ENCODE peak calls at places on chromosomes 2 and 18, in seven cellular contexts. G, I, X, M, F, Q and N are unnamed samples.

GRCh38 chr18:3321133-3321812 is 59.3 kb downstream of the MYL12B start:
- DNase-seq in G (peak), Q (peak), X (no peak), F (peak), M (peak), I (no peak), N (peak)

GRCh38 chr2:20040489-20041172 is 10.8 kb downstream of the LAPTM4A start:
- DNase-seq in X (no peak), F (peak), Q (no peak), M (no peak), G (no peak), I (no peak), N (peak)

GRCh38 chr18:61991201-61991600 is 98.4 kb upstream of the RNF152 start:
- DNase-seq in Q (no peak), F (peak), M (no peak), X (no peak), G (peak), I (no peak), N (peak)

GRCh38 chr2:85933753-85934594 is 45.2 kb upstream of the ST3GAL5 start:
- DNase-seq in M (peak), X (peak), G (peak), Q (peak), F (peak), I (no peak), N (peak)

GRCh38 chr2:37829202-37829601 is 95.9 kb upstream of the RMDN2 start:
- DNase-seq in Q (peak), G (peak), F (peak), M (no peak), X (no peak), I (no peak), N (peak)

GRCh38 chr2:38465789-38466127 is 88.7 kb upstream of the ATL2 start:
- DNase-seq in M (peak), G (no peak), Q (peak), F (peak), I (no peak), X (no peak), N (peak)

GRCh38 chr2:95387358-95387757 is 15.2 kb upstream of the FAHD2A start:
- DNase-seq in I (no peak), Q (no peak), X (no peak), G (no peak), F (no peak), M (no peak), N (no peak)

GRCh38 chr2:36438454-36438977 is 82.9 kb downstream of the CRIM1 start:
- DNase-seq in Q (peak), X (no peak), F (peak), I (no peak), M (no peak), G (peak), N (peak)

GRCh38 chr18:9001209-9001608 is 101.3 kb upstream of the NDUFV2 start:
- DNase-seq in X (no peak), G (no peak), M (no peak), F (no peak), Q (no peak), I (no peak), N (no peak)

GRCh38 chr2:117137371-117137770 is 677.1 kb upstream of the DDX18 start:
- DNase-seq in I (no peak), G (no peak), F (no peak), M (no peak), Q (no peak), X (no peak), N (no peak)

GRCh38 chr2:25274868-25275574 is 66.7 kb downstream of the DNMT3A start:
- DNase-seq in G (peak), F (peak), X (peak), Q (no peak), M (no peak), I (no peak), N (no peak)

GRCh38 chr2:10722252-10722825 is 909 bp downstream of the ATP6V1C2 start:
- DNase-seq in Q (no peak), F (no peak), X (no peak), G (no peak), M (no peak), I (no peak), N (no peak)

GRCh38 chr2:45928946-45929345 is 277.5 kb downstream of the PRKCE start:
- DNase-seq in M (no peak), X (no peak), I (no peak), F (no peak), Q (no peak), G (no peak), N (peak)

GRCh38 chr2:90069290-90069894 is 1377.9 kb downstream of the RPIA start:
- DNase-seq in I (no peak), X (peak), G (peak), M (peak), Q (no peak), F (peak), N (peak)

GRCh38 chr2:164061129-164061746 is 325.4 kb upstream of the FIGN start:
- DNase-seq in M (peak), G (peak), I (peak), X (peak), F (peak), Q (peak), N (peak)

GRCh38 chr2:112152476-112153178 is 14.4 kb downstream of the FBLN7 start:
- DNase-seq in M (no peak), Q (no peak), G (no peak), I (no peak), F (peak), X (no peak), N (no peak)

GRCh38 chr2:42573256-42573655 is 4.8 kb downstream of the MTA3 start:
- DNase-seq in M (no peak), F (no peak), X (no peak), G (no peak), Q (no peak), I (no peak), N (no peak)

GRCh38 chr2:9975805-9976447 is 24.4 kb downstream of the GRHL1 start:
- DNase-seq in G (peak), X (no peak), M (peak), I (peak), F (peak), Q (peak), N (peak)

GRCh38 chr2:10369269-10370255 is 66.9 kb downstream of the HPCAL1 start:
- DNase-seq in I (no peak), F (no peak), G (no peak), Q (no peak), M (peak), X (no peak), N (no peak)